ENCODE peak calls at places on chromosomes 12 and 14, in four cellular contexts. C, R, B and A are unnamed samples.

GRCh38 chr12:96502477-96502876 is 13.1 kb downstream of the CFAP54 start:
- DNase-seq in B (no peak), C (no peak), R (peak; percentile 34), A (no peak)

GRCh38 chr14:39372656-39373055 is 59.6 kb downstream of the FBXO33 start:
- DNase-seq in B (no peak), C (peak; percentile 67), R (no peak), A (no peak)

GRCh38 chr12:65996146-65996545 is 134.4 kb downstream of the LLPH start:
- DNase-seq in C (no peak), R (no peak), B (no peak), A (no peak)

GRCh38 chr12:73612571-73612970 is 925.1 kb upstream of the ATXN7L3B start:
- DNase-seq in C (no peak), B (no peak), R (peak; percentile 90), A (no peak)

GRCh38 chr12:65074932-65075331 is 46.2 kb downstream of the WIF1 start:
- DNase-seq in B (no peak), C (no peak), R (peak; percentile 8), A (no peak)

GRCh38 chr14:34930591-34931069 is 52.2 kb upstream of the SRP54 start:
- DNase-seq in C (no peak), B (no peak), R (no peak), A (no peak)

GRCh38 chr12:95986635-95987535 is 9.3 kb downstream of the HAL start:
- DNase-seq in C (no peak), R (no peak), B (no peak), A (peak; percentile 67)

GRCh38 chr14:77482422-77482821 is 16.2 kb downstream of the ISM2 start:
- DNase-seq in B (no peak), R (no peak), C (no peak), A (no peak)

GRCh38 chr12:29026419-29026818 is 122.7 kb upstream of the FAR2 start:
- DNase-seq in R (no peak), C (no peak), B (no peak), A (no peak)

GRCh38 chr12:53483979-53484377 is 15.3 kb downstream of the MAP3K12 start:
- DNase-seq in R (no peak), B (no peak), C (no peak), A (no peak)

GRCh38 chr12:49553512-49554088 is 14.3 kb downstream of the MCRS1 start:
- DNase-seq in C (no peak), B (no peak), R (peak; percentile 81), A (no peak)

GRCh38 chr14:101585211-101585610 is 23.9 kb downstream of the DIO3 start:
- DNase-seq in C (no peak), R (no peak), B (no peak), A (no peak)

GRCh38 chr12:5773550-5773949 is 171.5 kb downstream of the ANO2 start:
- DNase-seq in B (no peak), R (peak; percentile 13), C (no peak), A (no peak)

GRCh38 chr14:100540141-100540925 is 46.9 kb downstream of the BEGAIN start:
- DNase-seq in R (peak; percentile 45), B (no peak), C (no peak), A (peak; percentile 74)

GRCh38 chr14:98408024-98408555 is 863.9 kb downstream of the BCL11B start:
- DNase-seq in C (no peak), R (no peak), B (no peak), A (no peak)

GRCh38 chr14:67416085-67416484 is 4.1 kb upstream of the PLEK2 start:
- DNase-seq in C (no peak), B (no peak), R (no peak), A (no peak)

GRCh38 chr14:92135269-92135668 is 13.5 kb downstream of the CPSF2 start:
- DNase-seq in B (no peak), R (peak; percentile 14), C (peak; percentile 59), A (no peak)

GRCh38 chr12:57439762-57440266 is 5.2 kb downstream of the INHBC start:
- DNase-seq in B (no peak), C (no peak), R (no peak), A (no peak)

GRCh38 chr12:12488823-12489528 is 73.7 kb downstream of the DUSP16 start:
- DNase-seq in B (no peak), R (no peak), C (no peak), A (no peak)

GRCh38 chr12:52370906-52371608 is 3.8 kb upstream of the KRT85 start:
- DNase-seq in C (peak; percentile 46), B (no peak), R (no peak), A (no peak)

GRCh38 chr12:69447892-69448291 is 22.3 kb upstream of the FRS2 start:
- DNase-seq in R (no peak), B (no peak), C (no peak), A (no peak)

GRCh38 chr12:25009511-25010092 is 60.7 kb upstream of the BCAT1 start:
- DNase-seq in C (no peak), R (no peak), B (no peak), A (no peak)

GRCh38 chr12:13504736-13505135 is 308.2 kb downstream of the EMP1 start:
- DNase-seq in B (no peak), C (no peak), R (no peak), A (no peak)

GRCh38 chr14:29900609-29901350 is 26.9 kb downstream of the PRKD1 start:
- DNase-seq in C (no peak), R (no peak), B (no peak), A (no peak)

GRCh38 chr12:15752780-15753179 is 36.4 kb downstream of the EPS8 start:
- DNase-seq in B (no peak), C (peak; percentile 80), R (no peak), A (no peak)

GRCh38 chr12:102120564-102120873 is 536 bp downstream of the PARPBP start:
- DNase-seq in R (no peak), C (no peak), B (no peak), A (no peak)

GRCh38 chr12:46404733-46405132 is 32.2 kb upstream of the SLC38A2 start:
- DNase-seq in C (no peak), R (no peak), B (no peak), A (no peak)

GRCh38 chr12:26149963-26150362 is 25.1 kb upstream of the BHLHE41 start:
- DNase-seq in C (no peak), B (no peak), R (no peak), A (no peak)

GRCh38 chr12:48965447-48965846 is 6.1 kb downstream of the WNT10B start:
- DNase-seq in B (no peak), C (peak; percentile 38), R (peak; percentile 60), A (peak; percentile 77)

GRCh38 chr12:49624919-49625577 is 1.7 kb downstream of the PRPF40B start:
- DNase-seq in R (no peak), B (no peak), C (peak; percentile 72), A (no peak)

GRCh38 chr14:37573355-37573754 is 21.7 kb downstream of the FOXA1 start:
- DNase-seq in B (no peak), R (no peak), C (no peak), A (no peak)

GRCh38 chr12:13339091-13339490 is 142.6 kb downstream of the EMP1 start:
- DNase-seq in C (no peak), R (no peak), B (no peak), A (no peak)

GRCh38 chr14:36091096-36091495 is 85.4 kb downstream of the PTCSC3 start:
- DNase-seq in R (peak; percentile 6), B (no peak), C (peak; percentile 93), A (no peak)

GRCh38 chr12:30687265-30687986 is 8.2 kb downstream of the IPO8 start:
- DNase-seq in C (peak; percentile 31), B (no peak), R (no peak), A (no peak)

DNA sequence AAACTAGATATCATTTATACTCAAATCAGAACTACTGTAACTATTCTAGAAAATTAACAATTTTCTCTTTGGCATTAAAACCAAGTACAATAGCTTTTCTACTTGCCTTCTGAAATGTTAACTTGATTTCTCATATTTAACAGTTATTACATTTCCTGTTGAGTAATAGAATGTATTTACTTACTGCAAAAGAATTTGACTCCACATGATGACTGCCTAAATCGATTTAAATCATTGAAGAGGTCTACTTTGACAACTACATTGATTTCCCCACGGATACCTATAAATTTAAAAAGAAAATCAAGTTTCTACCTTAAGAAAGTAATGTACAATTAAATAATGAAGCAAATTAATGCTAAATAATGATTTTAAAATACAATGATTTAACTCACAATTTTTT is 18.9 kb downstream of the C2CD5 start:
- DNase-seq in C (peak; percentile 50), B (no peak), R (no peak), A (no peak)
- H4K5ac ChIP-seq in C (no peak overlapping the region), B (no peak overlapping the region), R (no peak overlapping the region), A (no peak overlapping the region)

GRCh38 chr12:38144601-38145436 is 171.8 kb upstream of the ALG10B start:
- DNase-seq in B (no peak), C (no peak), R (no peak), A (no peak)
- H3K27ac ChIP-seq in B (no peak overlapping the region), C (no peak overlapping the region), R (no peak overlapping the region), A (no peak overlapping the region)

DNA sequence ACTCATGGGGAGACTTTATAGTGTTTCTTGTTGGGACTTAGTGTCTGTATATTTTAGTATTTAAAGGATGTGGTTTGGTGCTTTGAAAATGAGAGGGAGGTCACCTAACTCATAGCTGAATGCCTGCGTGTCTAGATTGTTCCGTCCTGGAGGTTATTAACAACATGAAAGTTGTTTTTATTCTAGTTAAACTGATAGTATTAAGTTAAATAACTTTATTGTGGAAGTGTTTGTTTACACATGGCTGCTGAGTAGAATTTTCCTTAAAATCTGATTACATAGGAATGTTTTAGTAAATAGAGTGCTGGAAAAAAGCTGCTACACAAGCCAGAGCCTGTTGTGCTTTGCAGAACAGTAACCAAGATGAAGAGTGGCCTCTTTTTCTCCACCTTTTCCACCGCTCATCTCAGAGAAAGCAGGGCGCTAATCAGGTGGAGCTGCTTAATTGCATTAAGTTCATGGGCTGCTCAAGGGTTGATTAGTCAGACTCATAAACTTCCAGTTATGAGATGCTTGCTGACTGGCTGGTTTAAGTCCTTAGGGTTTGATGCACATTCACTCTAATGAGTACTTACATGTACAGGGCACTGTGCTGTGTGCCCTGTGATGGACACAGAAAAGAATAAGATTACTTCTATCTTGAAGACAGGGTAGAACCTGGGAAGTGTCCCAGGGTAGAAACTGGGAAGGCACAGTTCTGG is 62.7 kb downstream of the FBXO34 start:
- DNase-seq in B (no peak), R (peak; percentile 33), C (peak; percentile 81), A (no peak)
- H2BK120ac ChIP-seq in B (no peak overlapping the region), R (no peak overlapping the region), C (peak overlapping the region; percentile 6), A (no peak overlapping the region)

GRCh38 chr12:70824511-70824910 is 96.0 kb downstream of the PTPRR start:
- DNase-seq in R (no peak), B (no peak), C (no peak), A (no peak)
- H4K5ac ChIP-seq in R (no peak overlapping the region), B (no peak overlapping the region), C (no peak overlapping the region), A (no peak overlapping the region)

DNA sequence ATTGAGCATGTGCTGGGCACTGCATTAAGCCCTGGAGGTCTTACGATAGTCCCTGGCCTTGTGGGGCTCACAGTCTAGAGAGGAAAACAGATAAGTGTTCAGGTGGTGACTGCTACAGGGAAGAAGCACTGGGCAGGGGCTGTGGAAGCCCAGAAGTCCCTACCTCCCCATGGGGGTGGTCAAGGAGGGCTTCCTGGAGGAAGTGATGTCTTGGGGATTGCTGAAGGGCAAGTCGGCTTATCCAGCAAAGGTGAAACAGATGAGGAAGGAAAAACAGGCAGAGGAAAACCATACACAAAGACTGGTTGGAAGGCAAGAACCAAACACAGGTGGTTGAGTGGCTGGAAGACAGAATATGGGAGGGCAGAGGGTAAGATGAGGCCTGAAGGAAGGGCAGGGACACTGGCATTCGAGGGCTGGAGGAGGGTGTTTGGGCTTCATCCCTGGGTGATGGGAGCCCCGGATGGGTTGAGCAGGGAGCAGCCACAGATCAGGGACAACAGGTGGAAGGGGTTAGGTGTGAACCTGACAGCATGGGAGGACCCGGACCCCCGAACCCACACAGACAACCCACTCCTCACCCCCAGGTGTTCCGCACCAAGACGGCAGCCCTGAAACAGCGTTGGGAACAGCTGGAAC is 2.8 kb downstream of the CFAP73 start:
- DNase-seq in R (no peak), B (no peak), C (no peak), A (no peak)
- H3K27ac ChIP-seq in R (no peak overlapping the region), B (no peak overlapping the region), C (no peak overlapping the region), A (no peak overlapping the region)